ENCODE peak calls at places on chromosomes 1 and 21, in four cellular contexts. W is upper lobe of right lung, P is Peyer's patch, T is aorta. Q is an unnamed sample.

GRCh38 chr1:26752519-26752918 is 35.2 kb upstream of the PIGV start:
- DNase-seq in W (no peak), P (no peak), T (no peak), Q (no peak)

GRCh38 chr1:64302971-64303370 is 99.5 kb downstream of the UBE2U start:
- DNase-seq in W (no peak), P (no peak), T (no peak), Q (no peak)

GRCh38 chr1:78274814-78275213 is 216.0 kb upstream of the PTGFR start:
- DNase-seq in W (no peak), P (no peak), T (no peak), Q (no peak)

GRCh38 chr1:24635195-24635843 is 7.8 kb upstream of the SRRM1 start:
- DNase-seq in W (no peak), P (no peak), T (no peak), Q (no peak)

GRCh38 chr1:145858238-145858936 is 494 bp downstream of the PIAS3 start:
- DNase-seq in W (peak; percentile 82), P (peak; percentile 72), T (peak; percentile 86), Q (peak; percentile 70)

GRCh38 chr1:116663821-116664220 is 3.7 kb downstream of the IGSF3 start:
- DNase-seq in W (no peak), P (no peak), T (no peak), Q (no peak)

GRCh38 chr1:154418062-154418897 is 13.1 kb downstream of the IL6R start:
- DNase-seq in W (peak; percentile 88), P (peak; percentile 87), T (peak; percentile 75), Q (peak; percentile 88)

GRCh38 chr1:173205146-173206051 is 1.7 kb downstream of the TNFSF4 start:
- DNase-seq in W (no peak), P (no peak), T (no peak), Q (no peak)

GRCh38 chr1:225777058-225777582 is 506 bp upstream of the SRP9 start:
- DNase-seq in W (no peak), P (no peak), T (no peak), Q (no peak)

GRCh38 chr1:164728719-164729118 is 169.7 kb downstream of the PBX1 start:
- DNase-seq in W (no peak), P (no peak), T (no peak), Q (no peak)

GRCh38 chr1:44616284-44616990 is 57.8 kb downstream of the TMEM53 start:
- DNase-seq in W (no peak), P (no peak), T (peak; percentile 36), Q (no peak)

GRCh38 chr21:26003428-26003827 is 167.1 kb downstream of the APP start:
- DNase-seq in W (no peak), P (no peak), T (no peak), Q (no peak)

GRCh38 chr1:21293537-21294265 is 3.4 kb upstream of the ECE1 start:
- DNase-seq in W (no peak), P (no peak), T (no peak), Q (no peak)

GRCh38 chr1:181094813-181095212 is 6.3 kb downstream of the IER5 start:
- DNase-seq in W (no peak), P (no peak), T (no peak), Q (no peak)

GRCh38 chr1:91608876-91609275 is 108.2 kb downstream of the CDC7 start:
- DNase-seq in W (no peak), P (no peak), T (no peak), Q (no peak)

GRCh38 chr1:51575406-51576084 is 41.3 kb upstream of the OSBPL9 start:
- DNase-seq in W (no peak), P (no peak), T (no peak), Q (no peak)

GRCh38 chr21:25103500-25104207 is 503.6 kb downstream of the MRPL39 start:
- DNase-seq in W (no peak), P (no peak), T (no peak), Q (no peak)

GRCh38 chr1:243409284-243409683 is 153.4 kb downstream of the SDCCAG8 start:
- DNase-seq in W (no peak), P (no peak), T (no peak), Q (no peak)

GRCh38 chr1:36149973-36150295 is 648 bp upstream of the TRAPPC3 start:
- DNase-seq in W (no peak), P (no peak), T (no peak), Q (no peak)

GRCh38 chr1:246724725-246725095 is 501 bp downstream of the SCCPDH start:
- DNase-seq in W (no peak), P (no peak), T (no peak), Q (no peak)

GRCh38 chr21:46000182-46000730 is 18.7 kb downstream of the COL6A1 start:
- DNase-seq in W (no peak), P (peak; percentile 41), T (no peak), Q (no peak)

GRCh38 chr1:199546323-199546722 is 481.2 kb upstream of the NR5A2 start:
- DNase-seq in W (no peak), P (no peak), T (no peak), Q (no peak)

GRCh38 chr1:232667094-232667780 is 37.3 kb upstream of the SIPA1L2 start:
- DNase-seq in W (no peak), P (no peak), T (no peak), Q (no peak)

DNA sequence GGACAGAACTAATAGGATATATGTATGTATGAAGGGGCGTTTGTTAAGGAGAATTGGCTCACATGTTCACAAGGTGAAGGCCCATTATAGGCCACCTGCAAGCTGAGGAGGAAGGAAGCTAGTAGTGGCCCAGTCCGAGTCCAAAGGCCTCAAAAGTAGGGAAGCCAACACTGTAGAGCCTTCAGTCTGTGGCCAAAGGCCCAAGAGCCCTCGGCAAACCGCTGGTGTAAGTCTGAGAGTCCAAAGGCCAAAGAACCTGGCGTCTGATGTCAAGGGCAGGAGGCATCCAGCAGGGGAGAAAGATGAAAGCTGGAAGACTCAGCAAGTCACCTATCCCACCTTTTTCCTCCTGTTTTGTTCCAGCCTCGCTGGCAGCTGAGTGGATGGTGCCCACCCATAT is 24.5 kb downstream of the BACH1 start:
- DNase-seq in W (no peak), P (peak; percentile 77), T (no peak), Q (no peak)
- H3K9me3 ChIP-seq in W (no peaks in the 10 kb centered on the region), P (no peaks in the 10 kb centered on the region), T (no peaks in the 10 kb centered on the region), Q (no peaks in the 10 kb centered on the region)

GRCh38 chr21:34073749-34074282 is 438 bp downstream of the MRPS6 start:
- DNase-seq in W (peak; percentile 79), P (peak; percentile 75), T (peak; percentile 84), Q (peak; percentile 68)

GRCh38 chr21:34075099-34075425 is 1.7 kb downstream of the MRPS6 start:
- DNase-seq in W (no peak), P (no peak), T (no peak), Q (no peak)

GRCh38 chr21:34075760-34076159 is 2.4 kb downstream of the MRPS6 start:
- DNase-seq in W (no peak), P (no peak), T (no peak), Q (no peak)

GRCh38 chr21:34073032-34073748 is at the start of the genes MRPS6 and SLC5A3:
- DNase-seq in W (peak; percentile 94), P (peak; percentile 91), T (peak; percentile 94), Q (peak; percentile 89)

GRCh38 chr21:34074283-34075098 is 1.1 kb downstream of the MRPS6 start:
- DNase-seq in W (no peak), P (no peak), T (no peak), Q (no peak)
- H3K9me3 ChIP-seq in W (no peaks in the 10 kb centered on the region), P (no peaks in the 10 kb centered on the region), T (no peaks in the 10 kb centered on the region), Q (no peaks in the 10 kb centered on the region)

GRCh38 chr1:5728956-5729355 is 263.3 kb downstream of the NPHP4 start:
- DNase-seq in W (peak; percentile 39), P (no peak), T (no peak), Q (no peak)

GRCh38 chr1:5725855-5726585 is 266.2 kb downstream of the NPHP4 start:
- DNase-seq in W (peak; percentile 46), P (peak; percentile 24), T (no peak), Q (no peak)

GRCh38 chr1:5727191-5727590 is 265.0 kb downstream of the NPHP4 start:
- DNase-seq in W (no peak), P (peak; percentile 8), T (no peak), Q (peak; percentile 1)

GRCh38 chr1:5729636-5730145 is 262.5 kb downstream of the NPHP4 start:
- DNase-seq in W (peak; percentile 18), P (peak; percentile 14), T (no peak), Q (no peak)

GRCh38 chr1:5727871-5728643 is 264.2 kb downstream of the NPHP4 start:
- DNase-seq in W (peak; percentile 34), P (peak; percentile 15), T (no peak), Q (peak; percentile 6)
- H3K9me3 ChIP-seq in W (no peaks in the 10 kb centered on the region), P (no peaks in the 10 kb centered on the region), T (no peaks in the 10 kb centered on the region), Q (no peaks in the 10 kb centered on the region)

GRCh38 chr1:33221385-33221758 is 34.9 kb upstream of the ZNF362 start:
- DNase-seq in W (no peak), P (no peak), T (no peak), Q (no peak)
- H3K9me3 ChIP-seq in W (no peaks in the 10 kb centered on the region), P (no peaks in the 10 kb centered on the region), T (no peaks in the 10 kb centered on the region), Q (no peaks in the 10 kb centered on the region)

GRCh38 chr1:2912424-2912823 is 108.8 kb upstream of the ACTRT2 start:
- DNase-seq in W (no peak), P (no peak), T (no peak), Q (no peak)
- H3K9me3 ChIP-seq in W (no peaks in the 10 kb centered on the region), P (no peaks in the 10 kb centered on the region), T (no peaks in the 10 kb centered on the region), Q (no peaks in the 10 kb centered on the region)

Q was measured in right lobe of liver.